ENCODE peak calls at places on chromosomes 16 and 17, in eight cellular contexts. Z, E, A, I, R, W, P and M are unnamed samples. For H3K4me1, the result is how much of the 10 kb centered on the place peaks cover.

GRCh38 chr16:65111306-65111705 is 10.6 kb downstream of the CDH11 start:
- DNase-seq in Z (no peak), E (no peak), A (no peak), I (peak), R (no peak), W (no peak), P (no peak), M (no peak)

GRCh38 chr16:65727534-65728137 is 605.8 kb upstream of the CDH11 start:
- DNase-seq in Z (no peak), E (no peak), A (no peak), I (no peak), R (no peak), W (no peak), P (no peak), M (no peak)

GRCh38 chr16:70470927-70471341 is 16.5 kb downstream of the FCSK start:
- DNase-seq in Z (peak), E (no peak), A (no peak), I (peak), R (no peak), W (no peak), P (peak), M (no peak)

GRCh38 chr17:34151081-34151480 is 104.0 kb upstream of the CCL2 start:
- DNase-seq in Z (no peak), E (no peak), A (no peak), I (no peak), R (no peak), W (no peak), P (peak), M (no peak)

GRCh38 chr17:56902350-56902749 is 11.5 kb downstream of the TRIM25 start:
- DNase-seq in Z (peak), E (no peak), A (no peak), I (no peak), R (no peak), W (no peak), P (no peak), M (no peak)

GRCh38 chr17:40190197-40191021 is 13.1 kb downstream of the RAPGEFL1 start:
- DNase-seq in Z (no peak), E (no peak), A (no peak), I (no peak), R (no peak), W (no peak), P (peak), M (no peak)

GRCh38 chr17:50270430-50271172 is 3.7 kb upstream of the TMEM92 start:
- DNase-seq in Z (peak), E (no peak), A (peak), I (peak), R (no peak), W (peak), P (peak), M (peak)

GRCh38 chr16:30004424-30004776 is 6.4 kb downstream of the DOC2A start:
- DNase-seq in Z (no peak), E (no peak), A (no peak), I (no peak), R (no peak), W (no peak), P (peak), M (peak)

GRCh38 chr17:63490858-63491400 is 14.1 kb downstream of the ACE start:
- DNase-seq in Z (no peak), E (no peak), A (no peak), I (no peak), R (no peak), W (no peak), P (no peak), M (no peak)

GRCh38 chr16:59021751-59022150 is 287.6 kb upstream of the GOT2 start:
- DNase-seq in Z (peak), E (no peak), A (peak), I (no peak), R (no peak), W (no peak), P (no peak), M (no peak)

GRCh38 chr17:7477392-7478275 is 1.8 kb downstream of the ZBTB4 start:
- DNase-seq in Z (peak), E (no peak), A (peak), I (peak), R (no peak), W (peak), P (peak), M (peak)

GRCh38 chr17:63497708-63498483 is 21.0 kb downstream of the ACE start:
- DNase-seq in Z (peak), E (no peak), A (no peak), I (no peak), R (no peak), W (no peak), P (peak), M (no peak)

GRCh38 chr17:8288336-8289102 is at the start of gene RANGRF:
- DNase-seq in Z (peak), E (peak), A (peak), I (peak), R (peak), W (peak), P (peak), M (peak)

GRCh38 chr17:51764387-51764971 is 394.0 kb downstream of the CA10 start:
- DNase-seq in Z (peak), E (no peak), A (peak), I (peak), R (peak), W (peak), P (peak), M (no peak)

GRCh38 chr16:58638148-58639036 is 8.8 kb upstream of the CNOT1 start:
- DNase-seq in Z (peak), E (no peak), A (peak), I (peak), R (no peak), W (no peak), P (peak), M (no peak)

GRCh38 chr17:17168401-17168800 is 37.7 kb downstream of the PLD6 start:
- DNase-seq in Z (no peak), E (no peak), A (no peak), I (no peak), R (no peak), W (no peak), P (no peak), M (no peak)

GRCh38 chr16:83305092-83305491 is 502.7 kb upstream of the HSBP1 start:
- DNase-seq in Z (peak), E (no peak), A (peak), I (no peak), R (no peak), W (no peak), P (no peak), M (no peak)

GRCh38 chr17:66985338-66985737 is 20.8 kb downstream of the CACNG4 start:
- DNase-seq in Z (no peak), E (no peak), A (no peak), I (no peak), R (no peak), W (no peak), P (no peak), M (no peak)

GRCh38 chr17:13864551-13864950 is 204.8 kb upstream of the COX10 start:
- DNase-seq in Z (peak), E (no peak), A (peak), I (no peak), R (no peak), W (no peak), P (no peak), M (no peak)

GRCh38 chr16:41439-42068 is 11.9 kb downstream of the POLR3K start:
- DNase-seq in Z (no peak), E (no peak), A (no peak), I (no peak), R (no peak), W (no peak), P (no peak), M (no peak)
- H3K4me1 ChIP-seq in Z (under half), E (under half), A (under half), I (under half), R (under half), W (under half), P (under half), M (under half)

DNA sequence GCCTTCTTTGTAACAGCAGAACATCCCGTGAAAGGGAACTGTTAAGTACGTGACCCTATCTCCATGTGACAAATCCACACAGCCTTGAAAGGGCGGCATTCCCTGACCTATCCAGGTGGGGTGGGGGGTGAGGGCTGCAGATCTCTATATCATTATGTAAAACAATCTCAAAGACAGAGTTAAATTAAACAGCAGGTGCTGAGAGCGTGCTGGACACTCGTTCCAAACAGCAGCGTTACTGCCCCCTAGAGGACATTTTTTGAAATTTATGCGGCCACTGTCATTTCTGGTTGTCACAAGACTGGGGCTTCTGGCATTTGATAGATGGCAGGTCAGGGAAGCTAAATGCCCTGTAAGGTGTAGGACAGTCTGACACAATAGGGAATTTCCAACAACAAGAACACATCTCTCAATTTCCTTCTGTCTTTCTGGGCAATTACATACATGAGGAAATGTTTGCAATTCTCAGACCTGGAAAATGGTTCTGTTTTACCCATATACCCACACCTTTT is 6.7 kb upstream of the SLC25A39 start:
- DNase-seq in Z (peak), E (peak), A (peak), I (peak), R (peak), W (no peak), P (peak), M (peak)
- H3K4me3 ChIP-seq in Z (no peak), E (no peak), A (no peak), I (no peak), R (no peak), W (no peak), P (no peak), M (no peak)

GRCh38 chr16:2038359-2039285 is 9.0 kb downstream of the NTHL1 start:
- DNase-seq in Z (no peak), E (no peak), A (peak), I (peak), R (no peak), W (peak), P (no peak), M (no peak)

GRCh38 chr16:2042171-2042570 is 5.5 kb downstream of the NTHL1 start:
- DNase-seq in Z (no peak), E (no peak), A (no peak), I (no peak), R (no peak), W (no peak), P (no peak), M (no peak)

GRCh38 chr16:2039286-2040030 is 8.2 kb downstream of the NTHL1 start:
- DNase-seq in Z (peak), E (no peak), A (peak), I (peak), R (peak), W (peak), P (no peak), M (no peak)

GRCh38 chr16:2040450-2041105 is 7.1 kb downstream of the NTHL1 start:
- DNase-seq in Z (no peak), E (no peak), A (no peak), I (no peak), R (no peak), W (no peak), P (no peak), M (no peak)

GRCh38 chr16:2040031-2040430 is 7.6 kb downstream of the NTHL1 start:
- DNase-seq in Z (no peak), E (no peak), A (no peak), I (no peak), R (no peak), W (no peak), P (no peak), M (no peak)
- H3K4me1 ChIP-seq in Z (half or more), E (under half), A (under half), I (half or more), R (under half), W (half or more), P (under half), M (half or more)

GRCh38 chr16:25198021-25198420 is 18.7 kb upstream of the AQP8 start:
- DNase-seq in Z (peak), E (no peak), A (no peak), I (no peak), R (no peak), W (no peak), P (no peak), M (no peak)
- H3K4me3 ChIP-seq in Z (no peak), E (no peak), A (no peak), I (no peak), R (no peak), W (no peak), P (no peak), M (no peak)

GRCh38 chr17:2392252-2393183 is 8.3 kb downstream of the MNT start:
- DNase-seq in Z (peak), E (peak), A (peak), I (peak), R (peak), W (peak), P (peak), M (peak)

GRCh38 chr17:2393184-2393953 is 7.5 kb downstream of the MNT start:
- DNase-seq in Z (peak), E (peak), A (peak), I (peak), R (peak), W (peak), P (peak), M (peak)

GRCh38 chr17:2395258-2396170 is 5.3 kb downstream of the MNT start:
- DNase-seq in Z (peak), E (no peak), A (no peak), I (peak), R (no peak), W (peak), P (no peak), M (peak)

GRCh38 chr17:2394775-2395191 is 6.1 kb downstream of the MNT start:
- DNase-seq in Z (no peak), E (no peak), A (no peak), I (no peak), R (no peak), W (peak), P (no peak), M (peak)

DNA sequence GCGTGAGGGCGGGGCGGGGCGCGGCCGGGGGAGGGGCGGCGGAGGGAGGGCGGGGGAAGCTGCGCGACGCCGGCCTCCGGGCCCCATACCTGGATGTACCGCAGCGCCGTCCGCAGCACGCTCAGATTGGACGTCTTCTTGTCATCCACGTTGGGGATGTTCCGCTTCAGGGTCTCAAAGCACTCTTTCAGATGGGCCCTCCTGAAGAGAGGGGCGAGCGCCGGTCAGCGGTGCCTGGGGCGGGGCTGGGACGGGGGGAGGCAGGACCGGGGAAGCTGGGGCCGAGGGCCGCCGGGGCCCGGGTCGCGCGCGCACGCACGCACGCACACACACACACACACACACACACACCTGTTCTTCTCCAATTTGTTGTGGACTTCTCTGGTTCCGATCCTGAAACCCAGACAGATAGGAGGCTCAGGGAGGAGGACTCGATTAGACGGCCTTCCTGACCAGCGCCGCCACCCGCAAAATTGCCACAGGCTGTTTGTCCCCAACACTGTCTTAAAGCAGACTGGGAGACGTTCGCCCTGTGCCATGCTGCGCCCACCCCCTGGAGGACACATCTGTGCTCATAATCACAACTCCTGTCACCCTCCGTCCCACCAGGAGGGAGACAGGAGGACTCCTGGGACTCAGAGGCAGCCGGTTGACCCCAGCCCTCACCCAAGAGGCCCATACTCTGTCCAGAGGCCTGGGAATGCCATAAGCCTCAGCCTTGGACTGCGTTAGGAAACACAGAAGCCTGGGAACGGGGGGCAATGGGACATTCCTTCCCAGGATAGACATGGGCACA is 6.7 kb downstream of the MNT start:
- DNase-seq in Z (no peak), E (no peak), A (no peak), I (no peak), R (no peak), W (peak), P (peak), M (peak)
- H3K4me1 ChIP-seq in Z (under half), E (half or more), A (under half), I (half or more), R (under half), W (half or more), P (under half), M (half or more)

DNA sequence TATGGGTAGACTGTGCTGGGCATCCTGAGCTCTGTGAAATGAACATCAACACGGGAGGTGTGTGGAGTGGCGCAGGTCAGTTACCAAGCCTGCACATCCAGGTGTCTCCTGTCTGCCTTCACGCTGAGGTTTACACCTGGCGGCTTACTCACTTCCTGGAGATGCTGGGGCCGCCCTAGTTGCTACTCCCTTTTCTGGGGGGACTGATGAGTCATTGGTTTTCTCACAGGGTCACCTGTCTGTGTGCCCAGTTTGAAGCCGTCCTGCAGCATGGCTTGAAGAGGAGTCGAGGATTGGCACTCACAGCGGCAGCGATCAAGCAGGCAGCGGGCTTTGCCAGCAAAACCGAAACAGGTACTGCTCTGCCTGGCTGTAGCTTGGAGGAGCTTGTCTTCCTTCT is 50.6 kb downstream of the SNX29 start:
- DNase-seq in Z (no peak), E (no peak), A (no peak), I (no peak), R (no peak), W (no peak), P (peak), M (no peak)
- H3K4me3 ChIP-seq in Z (no peak), E (no peak), A (no peak), I (no peak), R (no peak), W (no peak), P (no peak), M (no peak)

DNA sequence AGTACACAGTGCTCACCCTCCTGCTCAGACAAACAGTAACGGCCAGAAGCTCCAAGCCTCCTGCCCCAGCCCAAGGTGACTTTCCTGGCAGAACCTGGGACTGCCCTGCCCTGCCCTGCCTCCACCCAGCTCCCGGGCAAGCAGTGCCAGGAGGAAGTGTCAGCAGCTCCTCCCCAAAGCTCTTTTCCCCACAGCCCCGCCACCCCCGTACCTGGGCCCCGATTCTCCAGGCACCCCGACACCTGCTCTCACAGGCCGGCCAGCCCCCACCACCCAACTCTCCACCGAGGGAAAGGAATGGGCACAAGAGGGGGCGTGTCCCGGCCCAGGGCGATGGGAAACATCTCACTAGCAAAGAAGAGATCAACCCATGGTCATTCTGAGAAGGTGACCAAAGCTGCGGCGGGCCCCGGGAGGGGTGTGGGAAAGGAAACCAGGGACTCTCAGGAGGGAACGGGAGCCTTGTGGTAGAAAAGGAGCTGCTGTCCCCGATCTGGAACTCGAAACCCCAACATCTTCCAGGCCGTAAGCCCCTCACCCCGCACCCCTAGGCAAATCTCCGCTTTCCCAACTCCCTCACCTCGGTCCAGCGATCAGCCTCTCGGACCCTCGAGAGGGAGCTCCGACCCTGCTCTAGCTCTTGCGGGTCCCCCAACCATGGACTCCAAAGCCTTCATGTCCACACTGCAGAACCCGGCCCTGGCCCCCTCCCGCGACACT is 1.2 kb downstream of the BCAR1 start:
- DNase-seq in Z (no peak), E (no peak), A (no peak), I (peak), R (no peak), W (no peak), P (peak), M (no peak)
- H3K4me1 ChIP-seq in Z (half or more), E (under half), A (half or more), I (half or more), R (under half), W (half or more), P (half or more), M (half or more)

DNA sequence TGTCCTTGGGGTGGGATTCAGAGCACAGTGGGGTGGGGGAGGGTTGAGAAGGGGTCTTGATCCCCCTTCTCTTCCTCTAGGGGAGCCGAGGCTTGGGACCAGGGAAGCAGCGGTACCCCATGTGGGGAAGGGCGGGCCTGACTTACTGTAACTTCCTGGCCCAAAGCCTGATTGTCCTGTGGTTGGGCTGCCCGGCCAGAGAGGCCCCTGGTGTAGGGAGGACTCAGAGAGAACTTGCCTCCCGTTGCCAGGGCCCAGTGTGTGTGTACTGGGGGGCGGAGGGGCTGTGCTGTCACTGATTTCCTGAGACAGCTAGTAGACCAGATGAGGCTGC is 16.8 kb downstream of the SOCS3 start:
- DNase-seq in Z (peak), E (no peak), A (peak), I (peak), R (peak), W (peak), P (peak), M (peak)
- H3K4me3 ChIP-seq in Z (no peak), E (peak), A (no peak), I (no peak), R (no peak), W (peak), P (peak), M (no peak)

GRCh38 chr16:57533366-57533617 is 3.1 kb downstream of the CCDC102A start:
- DNase-seq in Z (no peak), E (no peak), A (no peak), I (no peak), R (peak), W (no peak), P (no peak), M (no peak)
- H3K4me1 ChIP-seq in Z (under half), E (half or more), A (under half), I (under half), R (under half), W (half or more), P (under half), M (half or more)

GRCh38 chr17:42414782-42415409 is 8.2 kb downstream of the CAVIN1 start:
- DNase-seq in Z (no peak), E (no peak), A (no peak), I (no peak), R (peak), W (no peak), P (no peak), M (peak)
- H3K4me3 ChIP-seq in Z (no peak), E (peak), A (no peak), I (no peak), R (no peak), W (no peak), P (no peak), M (no peak)